ENCODE peak calls at places on chromosomes 13 and 19, in ten cellular contexts. K is activated CD4-positive, alpha-beta memory T cell treated with anti-CD3 and anti-CD28 coated beads for 36 hours; L is left kidney; F is upper lobe of right lung; Z is naive thymus-derived CD8-positive, alpha-beta T cell; H is HepG2; J is midbrain; R is aorta; C is activated T-helper 1 cell treated with Interleukin-2 at 50 U/mL for 16 hours; D is fibroblast of pulmonary artery. N is an unnamed sample.

GRCh38 chr13:109725297-109725696 is 61.1 kb downstream of the IRS2 start:
- DNase-seq in K (no peak), L (no peak), F (no peak), Z (no peak), H (no peak), J (peak), R (no peak), C (no peak), D (no peak), N (no peak)

GRCh38 chr19:5031231-5032100 is 62.6 kb downstream of the KDM4B start:
- DNase-seq in K (peak), L (peak), F (peak), Z (peak), H (peak), J (peak), R (peak), C (peak), D (peak), N (peak)

GRCh38 chr13:100269837-100270236 is 180.9 kb downstream of the PCCA start:
- DNase-seq in K (no peak), L (no peak), F (peak), Z (no peak), H (no peak), J (peak), R (peak), C (no peak), D (peak), N (no peak)

GRCh38 chr13:43737524-43737923 is 49.2 kb downstream of the ENOX1 start:
- DNase-seq in K (no peak), L (no peak), F (no peak), Z (no peak), H (no peak), J (no peak), R (no peak), C (no peak), D (no peak), N (no peak)

GRCh38 chr19:18776736-18777135 is 14.4 kb downstream of the COMP start:
- DNase-seq in K (no peak), L (no peak), F (no peak), Z (no peak), H (no peak), J (no peak), R (no peak), C (no peak), D (peak), N (no peak)

GRCh38 chr13:26442541-26442940 is 114.9 kb upstream of the WASF3 start:
- DNase-seq in K (no peak), L (no peak), F (no peak), Z (no peak), H (no peak), J (no peak), R (no peak), C (no peak), D (peak), N (no peak)

GRCh38 chr19:6800991-6801396 is 28.5 kb downstream of the VAV1 start:
- DNase-seq in K (no peak), L (no peak), F (no peak), Z (no peak), H (peak), J (no peak), R (no peak), C (no peak), D (peak), N (no peak)

GRCh38 chr19:7866399-7867091 is 7.6 kb downstream of the PRR36 start:
- DNase-seq in K (no peak), L (no peak), F (no peak), Z (no peak), H (peak), J (no peak), R (no peak), C (no peak), D (no peak), N (no peak)

GRCh38 chr13:26132756-26133155 is 80.9 kb upstream of the SHISA2 start:
- DNase-seq in K (peak), L (peak), F (no peak), Z (no peak), H (no peak), J (peak), R (no peak), C (no peak), D (peak), N (no peak)

N was measured in activated CD4-positive, CD25-positive, alpha-beta regulatory T cell.